ENCODE peak calls at places on chromosomes 5 and 9, in four cellular contexts. Z is IMR-90, E is mesendoderm, T is neuronal stem cell. X is an unnamed sample.

GRCh38 chr9:80204054-80204453 is 632.3 kb downstream of the TLE4 start:
- DNase-seq in Z (peak), E (no peak), T (no peak), X (no peak)

GRCh38 chr9:135850737-135851136 is 56.6 kb downstream of the CAMSAP1 start:
- DNase-seq in Z (peak), E (peak), T (no peak), X (no peak)

GRCh38 chr9:10704720-10705119 is 91.9 kb upstream of the PTPRD start:
- DNase-seq in Z (no peak), E (peak), T (no peak), X (peak)

GRCh38 chr5:28542968-28543367 is 1504.6 kb upstream of the CDH9 start:
- DNase-seq in Z (peak), E (peak), T (no peak), X (peak)

GRCh38 chr5:103411721-103412120 is 150.9 kb downstream of the NUDT12 start:
- DNase-seq in Z (no peak), E (no peak), T (no peak), X (no peak)

GRCh38 chr5:59506285-59506877 is 387.1 kb downstream of the PDE4D start:
- DNase-seq in Z (peak), E (no peak), T (no peak), X (peak)

GRCh38 chr9:109467936-109468335 is 30.2 kb downstream of the PTPN3 start:
- DNase-seq in Z (peak), E (no peak), T (no peak), X (no peak)

GRCh38 chr9:91647371-91647770 is 223.7 kb upstream of the NFIL3 start:
- DNase-seq in Z (no peak), E (peak), T (no peak), X (no peak)

DNA sequence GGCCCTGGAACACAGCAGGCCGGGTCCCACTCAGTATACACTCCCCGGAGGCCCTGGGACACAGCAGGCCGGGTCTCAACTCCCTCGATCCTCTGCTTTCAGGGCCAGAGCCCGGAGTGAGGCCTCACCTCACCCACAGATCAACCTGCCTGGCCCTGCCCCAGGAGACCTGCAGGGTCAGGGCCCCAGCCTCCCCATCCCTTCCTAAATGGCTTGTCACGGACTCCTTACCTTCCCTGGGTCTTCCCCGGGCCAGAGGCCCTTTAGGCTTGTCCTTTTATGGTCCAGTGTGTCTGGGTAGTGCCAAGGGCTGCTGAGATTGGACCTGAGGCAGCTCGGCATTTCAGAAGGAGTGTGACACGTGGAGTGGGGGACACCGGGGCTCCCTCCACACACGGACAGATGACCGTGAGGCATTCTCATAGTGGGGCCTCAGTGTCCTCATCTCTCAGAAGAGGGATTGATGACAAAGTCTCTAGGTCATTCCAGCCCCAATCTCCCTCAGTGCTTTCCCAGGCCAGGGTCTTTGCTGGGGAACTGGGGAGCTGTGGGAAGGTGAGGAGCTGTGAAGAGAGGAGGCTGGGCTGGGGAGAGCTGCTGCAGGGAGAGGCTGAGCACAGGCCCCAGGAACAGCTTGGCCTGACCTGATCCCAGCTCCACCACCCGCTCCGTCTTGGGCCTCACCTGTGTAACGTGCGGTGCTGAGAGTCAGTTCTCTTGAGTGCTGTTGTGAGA is 18.0 kb upstream of the PLEKHG4B start:
- DNase-seq in Z (no peak), E (no peak), T (no peak), X (no peak)
- H2AK5ac ChIP-seq in Z (no peak), E (no peak), T (peak), X (no peak)

DNA sequence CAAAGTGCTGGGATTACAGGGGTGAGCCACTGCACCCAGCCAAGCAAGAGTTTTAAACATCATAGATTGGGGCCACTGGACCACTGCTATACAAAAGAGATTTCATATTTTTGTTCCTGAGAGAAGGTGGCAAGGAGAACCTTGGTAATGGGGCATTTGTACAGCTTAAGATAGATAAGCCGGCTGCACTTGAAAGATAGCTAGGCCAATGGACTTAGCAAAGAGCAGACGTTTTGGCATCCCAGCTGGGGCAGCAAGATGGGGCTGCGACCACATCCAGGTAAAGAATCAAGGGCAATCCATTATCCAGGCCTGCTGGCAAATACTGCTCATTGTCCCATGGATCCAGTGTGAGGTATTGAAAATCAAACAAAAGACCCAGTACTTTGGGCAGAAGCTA is 3.9 kb upstream of the ISCA1 start:
- DNase-seq in Z (no peak), E (peak), T (no peak), X (no peak)
- H3K4me3 ChIP-seq in Z (no peak), E (no peak), T (no peak), X (no peak)

GRCh38 chr9:106039151-106039935 is 345.0 kb downstream of the TMEM38B start:
- DNase-seq in Z (no peak), E (peak), T (no peak), X (no peak)
- H2AK5ac ChIP-seq in Z (no peak), E (no peak), T (no peak), X (no peak)

DNA sequence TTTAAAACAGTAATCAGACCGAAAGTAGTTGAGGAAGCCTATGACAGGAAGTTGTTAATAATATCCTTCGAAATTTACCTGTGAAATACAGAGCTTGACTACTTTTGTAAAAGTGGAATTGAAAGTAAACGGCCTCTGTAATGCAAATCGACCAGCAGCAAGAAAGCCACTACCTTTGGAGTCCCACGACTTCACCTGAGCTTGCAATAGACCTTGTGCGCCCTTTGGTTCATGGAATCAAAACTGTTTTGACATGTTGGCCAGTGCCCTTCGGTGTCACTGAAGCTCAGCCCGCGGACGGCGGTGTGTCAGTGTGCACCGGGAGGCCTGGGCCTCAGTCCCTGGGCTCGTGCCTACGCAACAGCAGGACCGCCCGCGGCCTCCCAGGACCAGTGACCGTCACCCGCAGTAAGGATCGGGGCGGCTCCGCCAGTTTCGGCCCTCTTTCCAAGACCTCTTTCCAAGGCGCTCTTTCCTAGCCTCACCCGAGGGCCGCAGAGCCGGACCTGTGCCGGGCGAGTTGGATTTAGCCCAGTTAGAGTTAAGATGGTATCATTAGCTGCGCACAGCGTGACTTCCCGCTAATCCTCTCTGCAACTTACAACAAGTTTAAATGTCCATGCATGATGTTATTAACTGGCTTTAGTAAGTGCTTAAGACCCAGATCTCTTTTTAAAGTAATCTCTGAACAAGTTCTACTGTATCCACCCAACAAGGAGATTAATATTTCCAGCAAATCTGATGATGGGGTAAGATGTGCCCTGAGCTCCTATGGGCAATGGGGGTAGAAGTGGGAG is 223.3 kb downstream of the MEF2C start:
- DNase-seq in Z (no peak), E (peak), T (peak), X (no peak)
- H3K4me3 ChIP-seq in Z (no peak), E (no peak), T (peak), X (no peak)

DNA sequence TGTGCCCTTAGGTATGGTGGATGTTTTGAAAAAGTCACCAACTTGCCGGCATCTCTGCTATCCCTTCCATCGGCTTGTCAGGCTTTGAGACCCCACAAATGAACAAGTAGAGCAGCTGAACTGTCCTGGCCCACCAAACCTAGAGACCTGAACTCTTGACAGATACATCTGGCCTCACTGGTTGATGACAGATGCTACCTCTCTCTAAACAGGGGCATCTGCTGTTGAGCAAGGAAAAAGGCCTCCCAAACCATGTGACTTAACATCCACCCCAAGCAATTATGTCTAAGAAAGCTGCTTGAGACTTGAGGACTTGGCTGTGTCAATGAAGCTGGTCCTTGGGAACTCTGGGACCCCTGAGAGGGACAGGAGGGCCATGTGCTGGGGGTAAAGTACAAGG is 2.3 kb downstream of the CCNI2 start:
- DNase-seq in Z (no peak), E (no peak), T (no peak), X (no peak)
- H2AK5ac ChIP-seq in Z (no peak), E (no peak), T (no peak), X (no peak)

GRCh38 chr5:124754206-124754927 is 7.9 kb upstream of the ZNF608 start:
- DNase-seq in Z (no peak), E (no peak), T (no peak), X (no peak)
- H3K4me3 ChIP-seq in Z (no peak), E (no peak), T (no peak), X (no peak)

GRCh38 chr9:762217-762616 is 79.3 kb upstream of the DMRT1 start:
- DNase-seq in Z (no peak), E (no peak), T (no peak), X (no peak)

GRCh38 chr9:759983-760715 is 81.3 kb upstream of the DMRT1 start:
- DNase-seq in Z (no peak), E (no peak), T (no peak), X (no peak)

GRCh38 chr9:763692-764091 is 77.8 kb upstream of the DMRT1 start:
- DNase-seq in Z (no peak), E (no peak), T (no peak), X (no peak)

GRCh38 chr9:761155-761792 is 80.2 kb upstream of the DMRT1 start:
- DNase-seq in Z (peak), E (no peak), T (no peak), X (peak)

DNA sequence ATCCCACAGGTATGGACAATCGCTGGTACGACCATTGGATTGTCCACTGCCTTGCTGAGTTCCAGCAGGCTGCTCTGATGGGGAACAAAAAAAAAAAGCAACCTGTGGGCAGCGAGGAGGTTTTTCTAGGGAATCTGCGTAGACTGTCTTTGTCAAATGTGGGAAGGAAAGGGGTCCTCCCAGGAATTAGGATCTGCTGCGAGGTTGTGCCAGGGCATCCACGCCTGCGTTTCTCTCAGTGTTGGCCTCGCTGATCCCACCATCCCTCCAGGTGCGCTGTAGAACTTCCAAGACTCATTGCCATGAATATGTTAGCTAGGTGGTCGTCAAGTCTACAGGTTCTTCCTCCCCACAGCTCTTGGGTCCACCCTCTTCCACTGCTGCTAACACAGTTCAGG is 79.7 kb upstream of the DMRT1 start:
- DNase-seq in Z (no peak), E (no peak), T (no peak), X (no peak)
- H2AK5ac ChIP-seq in Z (peak), E (no peak), T (no peak), X (no peak)

X was measured in mesenchymal stem cell.